ENCODE peak calls at places on chromosomes 2 and 18, in eight cellular contexts. J, S, K, B, E, U, H and D are unnamed samples.

GRCh38 chr2:28616618-28617017 is 120.8 kb downstream of the PLB1 start:
- DNase-seq in U (no peak), K (no peak), J (no peak), E (peak), B (no peak), S (no peak), H (no peak), D (no peak)

GRCh38 chr2:218517434-218518206 is 50.5 kb downstream of the USP37 start:
- DNase-seq in B (no peak), E (peak), S (no peak), J (no peak), K (no peak), H (no peak), U (no peak), D (no peak)

GRCh38 chr2:134392689-134393476 is 139.0 kb downstream of the MGAT5 start:
- DNase-seq in J (peak), H (no peak), U (no peak), S (no peak), B (peak), K (no peak), E (peak), D (no peak)

GRCh38 chr2:198657520-198658121 is 800.1 kb downstream of the SATB2 start:
- DNase-seq in S (no peak), B (peak), H (no peak), E (peak), U (peak), J (peak), K (peak), D (no peak)

GRCh38 chr2:38700881-38701458 is 35.1 kb downstream of the GALM start:
- DNase-seq in B (no peak), J (no peak), U (peak), K (no peak), S (no peak), H (no peak), E (no peak), D (no peak)

GRCh38 chr18:22403950-22404349 is 13.8 kb downstream of the CTAGE1 start:
- DNase-seq in J (no peak), B (no peak), K (no peak), S (no peak), H (no peak), E (no peak), U (no peak), D (no peak)

GRCh38 chr2:42429352-42429751 is 64.4 kb downstream of the KCNG3 start:
- DNase-seq in K (no peak), J (no peak), S (no peak), U (no peak), H (no peak), B (no peak), E (no peak), D (no peak)

GRCh38 chr2:184169366-184169765 is 429.0 kb upstream of the ZNF804A start:
- DNase-seq in B (no peak), E (no peak), S (no peak), K (no peak), J (peak), H (no peak), U (no peak), D (no peak)

GRCh38 chr2:197786010-197786877 is 1.1 kb upstream of the BOLL start:
- DNase-seq in U (no peak), H (no peak), S (peak), K (no peak), E (no peak), B (no peak), J (peak), D (no peak)

GRCh38 chr2:205283721-205284270 is 398.5 kb upstream of the NRP2 start:
- DNase-seq in B (no peak), E (no peak), S (no peak), J (no peak), K (no peak), H (no peak), U (no peak), D (no peak)

GRCh38 chr2:33484042-33484621 is 7.7 kb downstream of the RASGRP3 start:
- DNase-seq in K (no peak), S (no peak), B (no peak), H (no peak), U (no peak), E (peak), J (no peak), D (no peak)

GRCh38 chr2:72915076-72915906 is 2.0 kb upstream of the EMX1 start:
- DNase-seq in J (peak), B (no peak), E (no peak), U (no peak), S (peak), K (no peak), H (no peak), D (no peak)

GRCh38 chr2:205730701-205731271 is 48.5 kb downstream of the NRP2 start:
- DNase-seq in J (no peak), H (no peak), E (peak), B (peak), U (no peak), K (no peak), S (no peak), D (peak)

GRCh38 chr2:143390185-143390584 is 261.0 kb downstream of the ARHGAP15 start:
- DNase-seq in U (no peak), B (no peak), H (no peak), E (no peak), J (peak), K (no peak), S (no peak), D (no peak)

GRCh38 chr2:160092445-160092844 is 30.0 kb upstream of the PLA2R1 start:
- DNase-seq in J (no peak), S (no peak), U (no peak), K (no peak), H (no peak), B (no peak), E (no peak), D (no peak)

GRCh38 chr18:56639094-56639361 is 636 bp upstream of the TXNL1 start:
- DNase-seq in U (no peak), S (no peak), K (no peak), J (no peak), B (no peak), E (no peak), H (no peak), D (no peak)

GRCh38 chr18:57970356-57971095 is 73.5 kb upstream of the NEDD4L start:
- DNase-seq in B (peak), K (no peak), U (no peak), E (no peak), S (no peak), J (peak), H (no peak), D (no peak)

GRCh38 chr2:7338961-7339360 is 421.7 kb downstream of the RNF144A start:
- DNase-seq in E (no peak), J (no peak), U (peak), H (no peak), B (no peak), S (no peak), K (no peak), D (no peak)

GRCh38 chr2:64327510-64328414 is 126.2 kb upstream of the LGALSL start:
- DNase-seq in K (peak), S (peak), E (peak), J (peak), H (peak), B (peak), U (peak), D (no peak)
- TF ChIP-seq CTCF in K (peak), S (peak), E (peak), J (peak), H (peak), B (no peak), U (peak), D (peak)

GRCh38 chr2:17756629-17757028 is 2.7 kb downstream of the GEN1 start:
- DNase-seq in K (no peak), B (no peak), S (no peak), H (no peak), E (peak), U (no peak), J (no peak), D (no peak)

GRCh38 chr2:17753803-17754663 is at the start of the genes GEN1 and SMC6:
- DNase-seq in J (peak), U (peak), S (peak), H (peak), B (peak), K (peak), E (peak), D (no peak)

GRCh38 chr2:17752892-17753802 is 463 bp downstream of the SMC6 start:
- DNase-seq in E (peak), U (peak), B (peak), S (no peak), J (peak), K (peak), H (no peak), D (no peak)

GRCh38 chr2:17757321-17757720 is 3.4 kb downstream of the GEN1 start:
- DNase-seq in U (peak), B (no peak), J (no peak), H (no peak), S (no peak), K (no peak), E (peak), D (no peak)

DNA sequence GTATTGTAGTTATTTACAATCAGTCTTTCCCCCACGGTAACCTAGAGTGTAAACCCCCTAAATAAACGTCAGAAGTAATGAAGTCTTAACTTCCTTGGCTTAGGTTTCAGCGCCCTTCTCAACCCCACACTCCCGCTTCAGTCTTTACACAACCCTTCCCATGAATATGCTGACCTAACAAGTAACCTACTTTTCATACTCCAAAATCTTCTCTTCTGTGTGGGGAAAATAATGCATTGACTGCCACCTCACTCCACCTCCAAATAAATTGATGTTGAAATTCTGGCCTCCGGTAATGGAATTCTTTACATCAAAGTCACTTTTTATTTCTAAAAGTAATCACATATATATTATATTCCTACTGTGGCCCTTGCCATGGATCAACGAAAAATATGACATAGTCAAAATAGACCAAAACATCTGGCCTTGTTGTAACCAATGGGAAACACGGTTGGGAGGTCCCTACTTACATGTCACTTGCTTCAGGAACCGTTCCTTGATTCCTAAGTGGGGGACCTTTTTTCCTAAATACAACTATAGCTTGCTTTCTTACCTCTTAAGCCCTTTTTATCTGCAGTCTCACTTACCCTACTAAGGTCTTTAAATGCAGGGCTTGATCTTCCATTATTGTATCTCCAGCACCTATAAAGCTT is 961 bp downstream of the GEN1 start:
- DNase-seq in U (no peak), H (no peak), E (no peak), B (peak), K (no peak), J (no peak), S (no peak), D (no peak)
- H3K4me3 ChIP-seq in U (peak), H (peak), E (peak), B (peak), K (peak), J (peak), S (peak), D (peak)

GRCh38 chr2:3594493-3595281 is at the start of gene COLEC11:
- DNase-seq in K (peak), S (peak), H (no peak), E (peak), U (no peak), J (peak), B (no peak), D (no peak)
- TF ChIP-seq CTCF in K (no peak), S (no peak), H (no peak), E (peak), U (no peak), J (peak), B (no peak), D (peak)

GRCh38 chr2:10830641-10831386 is 18.2 kb upstream of the PDIA6 start:
- DNase-seq in K (no peak), U (no peak), E (no peak), S (no peak), H (no peak), J (no peak), B (no peak), D (no peak)
- H3K4me3 ChIP-seq in K (no peak), U (no peak), E (no peak), S (no peak), H (no peak), J (no peak), B (no peak), D (no peak)

GRCh38 chr2:63926800-63927199 is 85.1 kb downstream of the UGP2 start:
- DNase-seq in E (no peak), B (no peak), H (no peak), J (peak), U (no peak), K (no peak), S (no peak), D (no peak)
- TF ChIP-seq CTCF in E (no peak), B (no peak), H (no peak), J (no peak), U (no peak), K (no peak), S (no peak), D (no peak)